ENCODE peak calls at places on chromosomes 2 and 18, in five cellular contexts. One of them, this sample, is unnamed.

GRCh38 chr2:171630812-171631626 is 56.2 kb upstream of the DYNC1I2 start:
- DNase-seq in DMS 273 treated with DMSO at 0.1 percent for 48 hours: no peak
- DNase-seq in non-pigmented ciliary epithelial cell: no peak
- DNase-seq in left cardiac atrium: no peak
- DNase-seq in substantia nigra: no peak
- DNase-seq in this sample: no peak

GRCh38 chr2:107747964-107748583 is 78.6 kb upstream of the RGPD4 start:
- DNase-seq in substantia nigra: no peak
- DNase-seq in non-pigmented ciliary epithelial cell: no peak
- DNase-seq in DMS 273 treated with DMSO at 0.1 percent for 48 hours: no peak
- DNase-seq in left cardiac atrium: no peak
- DNase-seq in this sample: no peak

GRCh38 chr18:3360211-3360610 is 89.8 kb upstream of the TGIF1 start:
- DNase-seq in DMS 273 treated with DMSO at 0.1 percent for 48 hours: no peak
- DNase-seq in substantia nigra: peak
- DNase-seq in non-pigmented ciliary epithelial cell: no peak
- DNase-seq in left cardiac atrium: no peak
- DNase-seq in this sample: no peak

GRCh38 chr2:51613-52012 is 5.3 kb upstream of the FAM110C start:
- DNase-seq in DMS 273 treated with DMSO at 0.1 percent for 48 hours: no peak
- DNase-seq in substantia nigra: no peak
- DNase-seq in left cardiac atrium: no peak
- DNase-seq in non-pigmented ciliary epithelial cell: no peak
- DNase-seq in this sample: no peak

GRCh38 chr18:49558356-49558755 is 3.5 kb upstream of the LIPG start:
- DNase-seq in non-pigmented ciliary epithelial cell: no peak
- DNase-seq in DMS 273 treated with DMSO at 0.1 percent for 48 hours: no peak
- DNase-seq in substantia nigra: no peak
- DNase-seq in left cardiac atrium: no peak
- DNase-seq in this sample: no peak

GRCh38 chr18:75276813-75277628 is 66.4 kb downstream of the TSHZ1 start:
- DNase-seq in substantia nigra: no peak
- DNase-seq in left cardiac atrium: no peak
- DNase-seq in non-pigmented ciliary epithelial cell: peak
- DNase-seq in DMS 273 treated with DMSO at 0.1 percent for 48 hours: no peak
- DNase-seq in this sample: peak

GRCh38 chr2:211408485-211408884 is 852.1 kb downstream of the CPS1 start:
- DNase-seq in DMS 273 treated with DMSO at 0.1 percent for 48 hours: no peak
- DNase-seq in left cardiac atrium: no peak
- DNase-seq in non-pigmented ciliary epithelial cell: peak
- DNase-seq in substantia nigra: no peak
- DNase-seq in this sample: no peak

GRCh38 chr2:13576634-13577033 is 859.9 kb downstream of the TRIB2 start:
- DNase-seq in substantia nigra: no peak
- DNase-seq in non-pigmented ciliary epithelial cell: no peak
- DNase-seq in DMS 273 treated with DMSO at 0.1 percent for 48 hours: no peak
- DNase-seq in left cardiac atrium: no peak
- DNase-seq in this sample: no peak

GRCh38 chr2:219489315-219489714 is 9.4 kb upstream of the GMPPA start:
- DNase-seq in substantia nigra: no peak
- DNase-seq in DMS 273 treated with DMSO at 0.1 percent for 48 hours: no peak
- DNase-seq in non-pigmented ciliary epithelial cell: no peak
- DNase-seq in left cardiac atrium: no peak
- DNase-seq in this sample: no peak

GRCh38 chr18:9792565-9793226 is 84.6 kb downstream of the RAB31 start:
- DNase-seq in substantia nigra: no peak
- DNase-seq in non-pigmented ciliary epithelial cell: no peak
- DNase-seq in left cardiac atrium: no peak
- DNase-seq in DMS 273 treated with DMSO at 0.1 percent for 48 hours: no peak
- DNase-seq in this sample: no peak

GRCh38 chr2:43383533-43383932 is 157.1 kb upstream of the ZFP36L2 start:
- DNase-seq in left cardiac atrium: no peak
- DNase-seq in non-pigmented ciliary epithelial cell: no peak
- DNase-seq in substantia nigra: no peak
- DNase-seq in DMS 273 treated with DMSO at 0.1 percent for 48 hours: no peak
- DNase-seq in this sample: no peak

This sample was measured in EL.